ENCODE peak calls at places on chromosome 10, in seven cellular contexts. U is cardiac muscle cell, Z is thyroid gland, I is GM13976, M is HCT116, B is heart left ventricle, R is A549. N is an unnamed sample.

GRCh38 chr10:99358101-99358500 is 28.9 kb downstream of the CNNM1 start:
- DNase-seq in U (peak; percentile 32), Z (no peak), I (no peak), M (no peak), B (no peak), R (no peak), N (no peak)

GRCh38 chr10:31133628-31134302 is 102.1 kb upstream of the ZNF438 start:
- DNase-seq in U (peak; percentile 91), Z (peak; percentile 79), I (peak; percentile 88), M (no peak), B (peak; percentile 89), R (no peak), N (peak; percentile 86)

GRCh38 chr10:3401491-3401938 is 228.9 kb upstream of the PITRM1 start:
- DNase-seq in U (peak; percentile 32), Z (no peak), I (no peak), M (no peak), B (no peak), R (no peak), N (no peak)

GRCh38 chr10:43202657-43203490 is 64.0 kb downstream of the RASGEF1A start:
- DNase-seq in U (peak; percentile 11), Z (peak; percentile 35), I (peak; percentile 82), M (no peak), B (peak; percentile 45), R (no peak), N (peak; percentile 84)

GRCh38 chr10:12801214-12802087 is 200.1 kb downstream of the CCDC3 start:
- DNase-seq in U (no peak), Z (no peak), I (no peak), M (no peak), B (no peak), R (no peak), N (no peak)

GRCh38 chr10:78336402-78336791 is 302.7 kb downstream of the RPS24 start:
- DNase-seq in U (peak; percentile 66), Z (no peak), I (no peak), M (no peak), B (no peak), R (no peak), N (no peak)

GRCh38 chr10:31158000-31158658 is 126.5 kb upstream of the ZNF438 start:
- DNase-seq in U (peak; percentile 51), Z (no peak), I (no peak), M (no peak), B (no peak), R (no peak), N (no peak)

GRCh38 chr10:128481152-128481551 is 354.9 kb upstream of the MKI67 start:
- DNase-seq in U (no peak), Z (no peak), I (no peak), M (no peak), B (no peak), R (no peak), N (no peak)

GRCh38 chr10:70561051-70561450 is 41.5 kb downstream of the PRF1 start:
- DNase-seq in U (peak; percentile 57), Z (no peak), I (no peak), M (no peak), B (no peak), R (no peak), N (no peak)

GRCh38 chr10:88858493-88858892 is 6.8 kb upstream of the ANKRD22 start:
- DNase-seq in U (no peak), Z (no peak), I (no peak), M (no peak), B (no peak), R (no peak), N (no peak)

GRCh38 chr10:93440591-93441012 is 41.5 kb downstream of the MYOF start:
- DNase-seq in U (no peak), Z (no peak), I (no peak), M (no peak), B (no peak), R (no peak), N (no peak)

GRCh38 chr10:109287858-109288257 is 635.5 kb downstream of the XPNPEP1 start:
- DNase-seq in U (no peak), Z (no peak), I (no peak), M (no peak), B (no peak), R (no peak), N (no peak)

GRCh38 chr10:125107166-125107949 is 53.0 kb downstream of the CTBP2 start:
- DNase-seq in U (peak; percentile 67), Z (no peak), I (no peak), M (no peak), B (no peak), R (no peak), N (no peak)

GRCh38 chr10:35696392-35696791 is 54.3 kb upstream of the FZD8 start:
- DNase-seq in U (no peak), Z (no peak), I (no peak), M (no peak), B (no peak), R (no peak), N (no peak)

GRCh38 chr10:8677642-8678041 is 623.2 kb downstream of the GATA3 start:
- DNase-seq in U (no peak), Z (no peak), I (no peak), M (no peak), B (no peak), R (no peak), N (no peak)

GRCh38 chr10:19956633-19957032 is 140.4 kb downstream of the PLXDC2 start:
- DNase-seq in U (no peak), Z (no peak), I (no peak), M (no peak), B (no peak), R (no peak), N (no peak)

GRCh38 chr10:31602541-31603244 is 283.7 kb downstream of the ZEB1 start:
- DNase-seq in U (peak; percentile 84), Z (peak; percentile 65), I (no peak), M (no peak), B (peak; percentile 80), R (peak; percentile 30), N (no peak)

GRCh38 chr10:55989188-55989587 is 371.9 kb downstream of the ZWINT start:
- DNase-seq in U (no peak), Z (no peak), I (no peak), M (no peak), B (no peak), R (no peak), N (no peak)

GRCh38 chr10:88027570-88027969 is 164.1 kb downstream of the PTEN start:
- DNase-seq in U (no peak), Z (no peak), I (peak; percentile 39), M (no peak), B (no peak), R (no peak), N (peak; percentile 29)

GRCh38 chr10:63646491-63646890 is 125.3 kb downstream of the REEP3 start:
- DNase-seq in U (no peak), Z (no peak), I (peak; percentile 39), M (no peak), B (no peak), R (no peak), N (no peak)

GRCh38 chr10:51389415-51390342 is 309.7 kb downstream of the CSTF2T start:
- DNase-seq in U (peak; percentile 99), Z (no peak), I (peak; percentile 59), M (peak; percentile 16), B (peak; percentile 49), R (no peak), N (peak; percentile 75)

GRCh38 chr10:113226404-113226803 is 276.4 kb downstream of the TCF7L2 start:
- DNase-seq in U (no peak), Z (peak; percentile 49), I (no peak), M (no peak), B (no peak), R (no peak), N (no peak)

GRCh38 chr10:128084991-128085390 is 41.2 kb downstream of the MKI67 start:
- DNase-seq in U (no peak), Z (no peak), I (no peak), M (no peak), B (no peak), R (no peak), N (no peak)

GRCh38 chr10:30422981-30423654 is 10.9 kb upstream of the MAP3K8 start:
- DNase-seq in U (peak; percentile 82), Z (peak; percentile 68), I (no peak), M (no peak), B (no peak), R (peak; percentile 89), N (no peak)

GRCh38 chr10:127417031-127417430 is 132.1 kb upstream of the NPS start:
- DNase-seq in U (no peak), Z (no peak), I (no peak), M (no peak), B (no peak), R (no peak), N (no peak)

GRCh38 chr10:123380491-123381085 is 226.4 kb downstream of the BUB3 start:
- DNase-seq in U (peak; percentile 29), Z (no peak), I (no peak), M (no peak), B (no peak), R (peak; percentile 12), N (no peak)

GRCh38 chr10:30553625-30554442 is 75.7 kb downstream of the LYZL2 start:
- DNase-seq in U (peak; percentile 86), Z (peak; percentile 68), I (no peak), M (no peak), B (peak; percentile 71), R (peak; percentile 41), N (no peak)

GRCh38 chr10:70899096-70899495 is 10.7 kb upstream of the PCBD1 start:
- DNase-seq in U (no peak), Z (no peak), I (no peak), M (no peak), B (no peak), R (no peak), N (no peak)

GRCh38 chr10:95467162-95467599 is 94.0 kb downstream of the SORBS1 start:
- DNase-seq in U (peak; percentile 58), Z (no peak), I (no peak), M (peak; percentile 37), B (peak; percentile 67), R (no peak), N (no peak)

GRCh38 chr10:103854687-103855423 is 521 bp downstream of the SH3PXD2A start:
- DNase-seq in U (peak; percentile 37), Z (no peak), I (peak; percentile 53), M (no peak), B (peak; percentile 75), R (peak; percentile 51), N (peak; percentile 46)
- TF ChIP-seq CTCF in U (peak; percentile 34), Z (no peak), I (no peak), M (no peak), B (peak; percentile 34), R (peak; percentile 58), N (no peak)

GRCh38 chr10:33886299-33886698 is 551.8 kb upstream of the NRP1 start:
- DNase-seq in U (no peak), Z (no peak), I (no peak), M (no peak), B (no peak), R (no peak), N (no peak)
- TF ChIP-seq CTCF in U (no peak), Z (no peak), I (no peak), M (no peak), B (no peak), R (no peak), N (no peak)

GRCh38 chr10:79491171-79491835 is 21.0 kb upstream of the EIF5AL1 start:
- DNase-seq in U (no peak), Z (no peak), I (no peak), M (no peak), B (no peak), R (no peak), N (no peak)
- TF ChIP-seq CTCF in U (no peak), Z (no peak), I (no peak), M (peak; percentile 26), B (no peak), R (no peak), N (no peak)

DNA sequence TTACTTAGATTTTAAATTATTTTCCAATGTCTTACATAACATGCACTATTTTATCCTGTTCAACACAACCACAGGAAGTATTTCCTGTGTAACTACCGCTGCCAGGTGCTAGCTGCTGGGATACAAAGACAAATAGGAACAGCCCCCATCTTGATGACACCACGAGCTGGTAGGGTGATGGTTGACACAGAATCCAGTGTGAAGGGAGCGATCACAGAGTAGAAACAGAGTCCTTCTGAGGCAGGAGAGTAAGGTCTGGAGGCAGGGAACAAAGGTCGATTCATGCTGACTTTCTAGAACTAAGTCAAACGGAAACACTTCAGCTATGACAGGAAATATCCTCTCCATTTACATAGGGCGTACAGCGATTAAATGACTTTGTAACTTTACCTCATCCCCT is 232.3 kb downstream of the ADAM12 start:
- DNase-seq in U (no peak), Z (no peak), I (no peak), M (no peak), B (no peak), R (no peak), N (no peak)
- TF ChIP-seq CTCF in U (no peak), Z (no peak), I (no peak), M (no peak), B (no peak), R (no peak), N (no peak)

N was measured in GM20000.